ENCODE peak calls at places on chromosomes 6 and 20, in six cellular contexts. Y is CD4-positive, CD25-positive, alpha-beta regulatory T cell; F is stimulated activated CD4-positive, alpha-beta T cell treated with anti-CD3 and anti-CD28 coated beads, Interleukin-4, amount 100 ng/mL, for 24 hours; I is IMR-90; H is glutamatergic neuron; X is endothelial cell. A is an unnamed sample.

GRCh38 chr6:38262041-38262440 is 377.7 kb downstream of the BTBD9 start:
- DNase-seq in F (no peak), Y (no peak), X (no peak), H (no peak), I (peak; percentile 92), A (peak; percentile 89)

GRCh38 chr20:58007947-58008346 is 220.5 kb downstream of the ANKRD60 start:
- DNase-seq in F (no peak), I (no peak), H (no peak), X (no peak), Y (no peak), A (no peak)

GRCh38 chr6:54801669-54802068 is 44.9 kb upstream of the FAM83B start:
- DNase-seq in Y (no peak), F (no peak), I (peak; percentile 93), X (no peak), H (no peak), A (peak; percentile 97)

GRCh38 chr6:33856655-33857054 is 52.9 kb upstream of the MLN start:
- DNase-seq in I (no peak), F (peak; percentile 68), Y (peak; percentile 38), X (no peak), H (no peak), A (no peak)

GRCh38 chr6:42704251-42704936 is 18.0 kb downstream of the PRPH2 start:
- DNase-seq in I (no peak), H (no peak), F (no peak), X (no peak), Y (no peak), A (no peak)

GRCh38 chr6:13733178-13733851 is 21.7 kb upstream of the RANBP9 start:
- DNase-seq in F (no peak), I (peak; percentile 93), X (no peak), Y (no peak), H (no peak), A (peak; percentile 91)

GRCh38 chr20:9966966-9967365 is 67.8 kb upstream of the ANKEF1 start:
- DNase-seq in H (no peak), F (no peak), X (no peak), I (no peak), Y (no peak), A (peak; percentile 13)

GRCh38 chr20:58890454-58891075 is 38.0 kb downstream of the GNAS start:
- DNase-seq in I (peak; percentile 77), F (peak; percentile 62), X (peak; percentile 86), Y (peak; percentile 62), H (peak; percentile 89), A (peak; percentile 78)

GRCh38 chr6:151675746-151676459 is 131.6 kb upstream of the ESR1 start:
- DNase-seq in I (peak; percentile 4), F (peak; percentile 61), X (peak; percentile 50), H (peak; percentile 50), Y (peak; percentile 7), A (peak; percentile 2)

GRCh38 chr6:79518850-79519249 is 18.4 kb downstream of the LCA5 start:
- DNase-seq in Y (no peak), H (no peak), X (no peak), I (no peak), F (no peak), A (no peak)

GRCh38 chr6:19369770-19370169 is 467.4 kb upstream of the ID4 start:
- DNase-seq in F (no peak), I (no peak), X (no peak), H (no peak), Y (no peak), A (no peak)

GRCh38 chr6:31631681-31632278 is 11.3 kb downstream of the PRRC2A start:
- DNase-seq in I (no peak), X (no peak), Y (no peak), H (no peak), F (no peak), A (no peak)

GRCh38 chr6:89487864-89488263 is 54.9 kb downstream of the ANKRD6 start:
- DNase-seq in Y (no peak), I (no peak), X (no peak), F (no peak), H (no peak), A (no peak)

GRCh38 chr6:158803733-158804143 is 15.4 kb downstream of the EZR start:
- DNase-seq in I (no peak), H (no peak), X (peak; percentile 27), Y (peak; percentile 49), F (no peak), A (no peak)

GRCh38 chr6:17280552-17281090 is 540 bp upstream of the RBM24 start:
- DNase-seq in H (peak; percentile 71), I (no peak), Y (no peak), F (no peak), X (peak; percentile 61), A (no peak)

GRCh38 chr6:6315660-6316059 is 4.8 kb downstream of the F13A1 start:
- DNase-seq in H (peak; percentile 60), X (peak; percentile 52), I (peak; percentile 11), F (peak; percentile 9), Y (no peak), A (peak; percentile 14)

GRCh38 chr6:40936810-40937209 is 102.2 kb downstream of the UNC5CL start:
- DNase-seq in I (peak; percentile 95), X (no peak), H (no peak), Y (no peak), F (no peak), A (peak; percentile 89)

GRCh38 chr20:38272398-38272797 is 11.9 kb upstream of the KIAA1755 start:
- DNase-seq in H (no peak), F (no peak), Y (no peak), X (no peak), I (peak; percentile 74), A (peak; percentile 79)

GRCh38 chr6:118744261-118744941 is 93.0 kb upstream of the CEP85L start:
- DNase-seq in I (peak; percentile 33), H (no peak), Y (no peak), F (no peak), X (no peak), A (peak; percentile 32)

GRCh38 chr6:108179741-108180140 is 13.9 kb downstream of the NR2E1 start:
- DNase-seq in F (no peak), I (no peak), X (no peak), Y (no peak), H (no peak), A (no peak)

GRCh38 chr6:138467901-138468300 is 31.4 kb downstream of the NHSL1 start:
- DNase-seq in I (peak; percentile 38), H (no peak), F (no peak), X (no peak), Y (no peak), A (no peak)

GRCh38 chr6:710601-711571 is 17.9 kb upstream of the EXOC2 start:
- DNase-seq in H (peak; percentile 50), I (peak; percentile 79), Y (peak; percentile 12), F (peak; percentile 61), X (peak; percentile 65), A (peak; percentile 57)

GRCh38 chr6:136326038-136326561 is 36.5 kb upstream of the BCLAF1 start:
- DNase-seq in F (no peak), H (peak; percentile 25), X (no peak), Y (no peak), I (peak; percentile 62), A (peak; percentile 54)

GRCh38 chr20:50089787-50090177 is 23.2 kb downstream of the UBE2V1 start:
- DNase-seq in Y (no peak), X (no peak), I (no peak), H (no peak), F (no peak), A (no peak)

GRCh38 chr6:21742238-21742660 is 148.7 kb downstream of the SOX4 start:
- DNase-seq in I (peak; percentile 98), H (no peak), Y (no peak), F (no peak), X (no peak), A (peak; percentile 79)

GRCh38 chr20:44097521-44098255 is 89.3 kb downstream of the JPH2 start:
- DNase-seq in I (peak; percentile 22), X (no peak), Y (no peak), F (no peak), H (no peak), A (peak; percentile 60)

GRCh38 chr6:34390531-34391013 is 1.9 kb downstream of the NUDT3 start:
- DNase-seq in H (no peak), X (no peak), Y (no peak), F (no peak), I (no peak), A (no peak)